ENCODE peak calls at places on chromosomes 4 and X, in ten cellular contexts. One of them, this sample, is unnamed. For H3K9me3, the result is how much of the 10 kb centered on the place peaks cover.

GRCh38 chr4:38489924-38490639 is 173.9 kb upstream of the KLF3 start:
- DNase-seq in lower lobe of right lung: no peak
- DNase-seq in PC-9: no peak
- DNase-seq in IMR-90: peak
- DNase-seq in SK-N-SH: no peak
- DNase-seq in AG04450: peak
- DNase-seq in left lung: no peak
- DNase-seq in sigmoid colon: peak
- DNase-seq in neural progenitor cell: peak
- DNase-seq in cardiac muscle cell: no peak
- DNase-seq in this sample: no peak

GRCh38 chrX:37986893-37987292 is 19.5 kb upstream of the SYTL5 start:
- DNase-seq in lower lobe of right lung: no peak
- DNase-seq in PC-9: no peak
- DNase-seq in IMR-90: peak
- DNase-seq in SK-N-SH: no peak
- DNase-seq in AG04450: no peak
- DNase-seq in left lung: no peak
- DNase-seq in sigmoid colon: no peak
- DNase-seq in neural progenitor cell: no peak
- DNase-seq in cardiac muscle cell: no peak
- DNase-seq in this sample: no peak

GRCh38 chr4:121863787-121864186 is 6.5 kb downstream of the BBS7 start:
- DNase-seq in lower lobe of right lung: no peak
- DNase-seq in PC-9: no peak
- DNase-seq in IMR-90: no peak
- DNase-seq in SK-N-SH: no peak
- DNase-seq in AG04450: no peak
- DNase-seq in left lung: no peak
- DNase-seq in sigmoid colon: no peak
- DNase-seq in neural progenitor cell: peak
- DNase-seq in cardiac muscle cell: no peak
- DNase-seq in this sample: no peak

GRCh38 chr4:87078987-87079469 is 141.4 kb downstream of the KLHL8 start:
- DNase-seq in lower lobe of right lung: no peak
- DNase-seq in PC-9: no peak
- DNase-seq in IMR-90: peak
- DNase-seq in SK-N-SH: no peak
- DNase-seq in AG04450: peak
- DNase-seq in left lung: no peak
- DNase-seq in sigmoid colon: peak
- DNase-seq in neural progenitor cell: no peak
- DNase-seq in cardiac muscle cell: no peak
- DNase-seq in this sample: no peak

GRCh38 chr4:165343353-165344191 is 16.1 kb downstream of the MSMO1 start:
- DNase-seq in lower lobe of right lung: no peak
- DNase-seq in PC-9: no peak
- DNase-seq in IMR-90: no peak
- DNase-seq in SK-N-SH: no peak
- DNase-seq in AG04450: no peak
- DNase-seq in left lung: no peak
- DNase-seq in sigmoid colon: no peak
- DNase-seq in neural progenitor cell: peak
- DNase-seq in cardiac muscle cell: no peak
- DNase-seq in this sample: peak

GRCh38 chrX:81003491-81004185 is 194.0 kb upstream of the BRWD3 start:
- DNase-seq in lower lobe of right lung: no peak
- DNase-seq in PC-9: no peak
- DNase-seq in IMR-90: no peak
- DNase-seq in SK-N-SH: peak
- DNase-seq in AG04450: no peak
- DNase-seq in left lung: no peak
- DNase-seq in sigmoid colon: no peak
- DNase-seq in neural progenitor cell: no peak
- DNase-seq in cardiac muscle cell: no peak
- DNase-seq in this sample: no peak

GRCh38 chrX:144791298-144791697 is 456.0 kb upstream of the SPANXN1 start:
- DNase-seq in lower lobe of right lung: no peak
- DNase-seq in PC-9: peak
- DNase-seq in IMR-90: no peak
- DNase-seq in SK-N-SH: no peak
- DNase-seq in AG04450: no peak
- DNase-seq in left lung: no peak
- DNase-seq in sigmoid colon: no peak
- DNase-seq in neural progenitor cell: peak
- DNase-seq in cardiac muscle cell: no peak
- DNase-seq in this sample: no peak

GRCh38 chr4:3660086-3660927 is 105.9 kb upstream of the ADRA2C start:
- DNase-seq in lower lobe of right lung: no peak
- DNase-seq in PC-9: no peak
- DNase-seq in IMR-90: peak
- DNase-seq in SK-N-SH: no peak
- DNase-seq in AG04450: no peak
- DNase-seq in left lung: no peak
- DNase-seq in sigmoid colon: no peak
- DNase-seq in neural progenitor cell: peak
- DNase-seq in cardiac muscle cell: no peak
- DNase-seq in this sample: no peak

GRCh38 chrX:153381684-153382532 is 19.2 kb downstream of the PNMA6E start:
- DNase-seq in lower lobe of right lung: no peak
- DNase-seq in PC-9: no peak
- DNase-seq in IMR-90: peak
- DNase-seq in SK-N-SH: peak
- DNase-seq in AG04450: peak
- DNase-seq in left lung: no peak
- DNase-seq in sigmoid colon: no peak
- DNase-seq in neural progenitor cell: peak
- DNase-seq in cardiac muscle cell: peak
- DNase-seq in this sample: peak

GRCh38 chr4:77120888-77121508 is 36.0 kb upstream of the CCNG2 start:
- DNase-seq in lower lobe of right lung: no peak
- DNase-seq in PC-9: no peak
- DNase-seq in IMR-90: no peak
- DNase-seq in SK-N-SH: no peak
- DNase-seq in AG04450: no peak
- DNase-seq in left lung: no peak
- DNase-seq in sigmoid colon: no peak
- DNase-seq in neural progenitor cell: peak
- DNase-seq in cardiac muscle cell: no peak
- DNase-seq in this sample: no peak

GRCh38 chr4:111854494-111855087 is 290.7 kb upstream of the FAM241A start:
- DNase-seq in lower lobe of right lung: no peak
- DNase-seq in PC-9: peak
- DNase-seq in IMR-90: peak
- DNase-seq in SK-N-SH: peak
- DNase-seq in AG04450: peak
- DNase-seq in left lung: no peak
- DNase-seq in sigmoid colon: no peak
- DNase-seq in neural progenitor cell: peak
- DNase-seq in cardiac muscle cell: peak
- DNase-seq in this sample: peak

GRCh38 chr4:83503974-83504373 is 19.1 kb upstream of the ABRAXAS1 start:
- DNase-seq in lower lobe of right lung: no peak
- DNase-seq in PC-9: no peak
- DNase-seq in IMR-90: no peak
- DNase-seq in SK-N-SH: no peak
- DNase-seq in AG04450: no peak
- DNase-seq in left lung: no peak
- DNase-seq in sigmoid colon: no peak
- DNase-seq in neural progenitor cell: no peak
- DNase-seq in cardiac muscle cell: no peak
- DNase-seq in this sample: no peak

GRCh38 chr4:56240554-56241190 is 146.6 kb downstream of the AASDH start:
- DNase-seq in lower lobe of right lung: no peak
- DNase-seq in PC-9: no peak
- DNase-seq in IMR-90: no peak
- DNase-seq in SK-N-SH: peak
- DNase-seq in AG04450: no peak
- DNase-seq in left lung: no peak
- DNase-seq in sigmoid colon: no peak
- DNase-seq in neural progenitor cell: no peak
- DNase-seq in cardiac muscle cell: peak
- DNase-seq in this sample: peak

GRCh38 chr4:83618431-83618830 is 82.5 kb downstream of the GPAT3 start:
- DNase-seq in lower lobe of right lung: no peak
- DNase-seq in PC-9: peak
- DNase-seq in IMR-90: peak
- DNase-seq in SK-N-SH: no peak
- DNase-seq in AG04450: peak
- DNase-seq in left lung: peak
- DNase-seq in sigmoid colon: no peak
- DNase-seq in neural progenitor cell: no peak
- DNase-seq in cardiac muscle cell: peak
- DNase-seq in this sample: peak

DNA sequence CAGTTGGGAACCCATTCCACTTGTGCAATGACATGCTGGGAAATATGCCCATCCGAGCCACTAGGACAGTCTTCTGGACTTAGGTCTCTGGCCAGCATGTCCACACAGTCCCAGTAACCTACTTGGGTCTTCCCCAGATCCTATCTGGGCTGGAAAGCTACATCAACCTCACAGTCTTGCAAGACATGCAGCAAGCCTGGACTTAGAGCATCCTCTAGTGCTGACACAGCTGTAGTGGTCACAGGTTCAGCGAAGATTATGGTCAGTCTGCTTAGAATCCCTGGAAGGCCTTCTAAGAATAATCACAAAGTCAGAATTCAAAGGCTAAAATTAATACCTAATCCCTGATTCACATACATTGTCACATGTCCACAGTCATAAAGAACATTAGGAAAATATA is 842.7 kb downstream of the STPG2 start:
- DNase-seq in lower lobe of right lung: no peak
- DNase-seq in PC-9: no peak
- DNase-seq in IMR-90: no peak
- DNase-seq in SK-N-SH: no peak
- DNase-seq in AG04450: no peak
- DNase-seq in left lung: no peak
- DNase-seq in sigmoid colon: no peak
- DNase-seq in neural progenitor cell: peak
- DNase-seq in cardiac muscle cell: no peak
- DNase-seq in this sample: no peak
- H3K9me3 ChIP-seq in lower lobe of right lung: under half
- H3K9me3 ChIP-seq in PC-9: under half
- H3K9me3 ChIP-seq in IMR-90: under half
- H3K9me3 ChIP-seq in SK-N-SH: under half
- H3K9me3 ChIP-seq in AG04450: under half
- H3K9me3 ChIP-seq in left lung: under half
- H3K9me3 ChIP-seq in sigmoid colon: under half
- H3K9me3 ChIP-seq in neural progenitor cell: under half
- H3K9me3 ChIP-seq in cardiac muscle cell: under half
- H3K9me3 ChIP-seq in this sample: under half

GRCh38 chr4:157287445-157287844 is 66.9 kb downstream of the GRIA2 start:
- DNase-seq in lower lobe of right lung: no peak
- DNase-seq in PC-9: no peak
- DNase-seq in IMR-90: no peak
- DNase-seq in SK-N-SH: no peak
- DNase-seq in AG04450: no peak
- DNase-seq in left lung: no peak
- DNase-seq in sigmoid colon: no peak
- DNase-seq in neural progenitor cell: no peak
- DNase-seq in cardiac muscle cell: no peak
- DNase-seq in this sample: no peak

GRCh38 chr4:157290622-157291021 is 70.1 kb downstream of the GRIA2 start:
- DNase-seq in lower lobe of right lung: no peak
- DNase-seq in PC-9: no peak
- DNase-seq in IMR-90: no peak
- DNase-seq in SK-N-SH: no peak
- DNase-seq in AG04450: no peak
- DNase-seq in left lung: no peak
- DNase-seq in sigmoid colon: no peak
- DNase-seq in neural progenitor cell: no peak
- DNase-seq in cardiac muscle cell: no peak
- DNase-seq in this sample: no peak

GRCh38 chr4:157294575-157294974 is 74.0 kb downstream of the GRIA2 start:
- DNase-seq in lower lobe of right lung: no peak
- DNase-seq in PC-9: no peak
- DNase-seq in IMR-90: no peak
- DNase-seq in SK-N-SH: no peak
- DNase-seq in AG04450: no peak
- DNase-seq in left lung: no peak
- DNase-seq in sigmoid colon: no peak
- DNase-seq in neural progenitor cell: no peak
- DNase-seq in cardiac muscle cell: no peak
- DNase-seq in this sample: no peak

GRCh38 chr4:157291071-157291470 is 70.5 kb downstream of the GRIA2 start:
- DNase-seq in lower lobe of right lung: no peak
- DNase-seq in PC-9: no peak
- DNase-seq in IMR-90: no peak
- DNase-seq in SK-N-SH: no peak
- DNase-seq in AG04450: no peak
- DNase-seq in left lung: no peak
- DNase-seq in sigmoid colon: no peak
- DNase-seq in neural progenitor cell: peak
- DNase-seq in cardiac muscle cell: no peak
- DNase-seq in this sample: no peak
- TF ChIP-seq CTCF in lower lobe of right lung: no peak
- TF ChIP-seq CTCF in PC-9: no peak
- TF ChIP-seq CTCF in IMR-90: peak
- TF ChIP-seq CTCF in SK-N-SH: peak
- TF ChIP-seq CTCF in AG04450: no peak
- TF ChIP-seq CTCF in left lung: no peak
- TF ChIP-seq CTCF in sigmoid colon: no peak
- TF ChIP-seq CTCF in neural progenitor cell: peak
- TF ChIP-seq CTCF in cardiac muscle cell: no peak
- TF ChIP-seq CTCF in this sample: no peak

GRCh38 chr4:146621-147020 is 22.3 kb downstream of the ZNF718 start:
- DNase-seq in lower lobe of right lung: no peak
- DNase-seq in PC-9: no peak
- DNase-seq in IMR-90: no peak
- DNase-seq in SK-N-SH: no peak
- DNase-seq in AG04450: no peak
- DNase-seq in left lung: no peak
- DNase-seq in sigmoid colon: no peak
- DNase-seq in neural progenitor cell: no peak
- DNase-seq in cardiac muscle cell: no peak
- DNase-seq in this sample: no peak

GRCh38 chr4:147233-147632 is 22.9 kb downstream of the ZNF718 start:
- DNase-seq in lower lobe of right lung: no peak
- DNase-seq in PC-9: no peak
- DNase-seq in IMR-90: no peak
- DNase-seq in SK-N-SH: no peak
- DNase-seq in AG04450: no peak
- DNase-seq in left lung: no peak
- DNase-seq in sigmoid colon: no peak
- DNase-seq in neural progenitor cell: no peak
- DNase-seq in cardiac muscle cell: no peak
- DNase-seq in this sample: no peak
- H3K9me3 ChIP-seq in lower lobe of right lung: half or more
- H3K9me3 ChIP-seq in PC-9: under half
- H3K9me3 ChIP-seq in IMR-90: under half
- H3K9me3 ChIP-seq in SK-N-SH: under half
- H3K9me3 ChIP-seq in AG04450: under half
- H3K9me3 ChIP-seq in left lung: half or more
- H3K9me3 ChIP-seq in sigmoid colon: under half
- H3K9me3 ChIP-seq in neural progenitor cell: half or more
- H3K9me3 ChIP-seq in cardiac muscle cell: under half
- H3K9me3 ChIP-seq in this sample: half or more

DNA sequence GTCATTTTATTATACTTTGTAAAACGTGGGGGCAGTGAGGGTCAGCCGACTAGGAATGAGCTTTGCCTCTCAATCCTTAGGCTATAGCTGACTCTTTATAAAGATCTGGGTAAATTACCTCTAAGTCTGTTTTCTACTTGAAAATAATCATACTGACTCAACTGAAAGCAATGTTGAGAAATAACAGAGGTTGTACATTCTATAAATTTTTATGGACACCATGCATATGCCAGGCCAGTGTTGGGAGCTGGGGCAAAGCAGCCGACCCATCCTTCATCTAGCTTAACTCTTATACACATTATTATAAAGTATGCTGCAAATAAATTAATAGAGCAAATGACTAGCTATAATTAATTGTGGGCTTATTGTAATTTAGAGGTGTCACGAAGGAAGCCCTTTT is 2.2 kb upstream of the DCUN1D4 start:
- DNase-seq in lower lobe of right lung: no peak
- DNase-seq in PC-9: no peak
- DNase-seq in IMR-90: peak
- DNase-seq in SK-N-SH: no peak
- DNase-seq in AG04450: no peak
- DNase-seq in left lung: no peak
- DNase-seq in sigmoid colon: no peak
- DNase-seq in neural progenitor cell: no peak
- DNase-seq in cardiac muscle cell: no peak
- DNase-seq in this sample: no peak
- TF ChIP-seq CTCF in lower lobe of right lung: no peak
- TF ChIP-seq CTCF in PC-9: no peak
- TF ChIP-seq CTCF in IMR-90: no peak
- TF ChIP-seq CTCF in SK-N-SH: no peak
- TF ChIP-seq CTCF in AG04450: no peak
- TF ChIP-seq CTCF in left lung: no peak
- TF ChIP-seq CTCF in sigmoid colon: no peak
- TF ChIP-seq CTCF in neural progenitor cell: no peak
- TF ChIP-seq CTCF in cardiac muscle cell: no peak
- TF ChIP-seq CTCF in this sample: no peak

This sample was measured in Caco-2.